ENCODE peak calls at places on chromosomes 16 and 17, in six cellular contexts. One of them, this sample, is unnamed.

GRCh38 chr16:22386976-22387375 is 12.6 kb upstream of the CDR2 start:
- DNase-seq in K562: no peak
- DNase-seq in GM12878: no peak
- DNase-seq in GM23338: no peak
- DNase-seq in H1: no peak
- DNase-seq in HCT116: no peak
- DNase-seq in this sample: peak

GRCh38 chr16:79795556-79795955 is 195.0 kb upstream of the MAF start:
- DNase-seq in K562: no peak
- DNase-seq in GM12878: no peak
- DNase-seq in GM23338: no peak
- DNase-seq in H1: no peak
- DNase-seq in HCT116: no peak
- DNase-seq in this sample: no peak

GRCh38 chr17:28041844-28042656 is 427 bp upstream of the NLK start:
- DNase-seq in K562: no peak
- DNase-seq in GM12878: no peak
- DNase-seq in GM23338: peak
- DNase-seq in H1: no peak
- DNase-seq in HCT116: no peak
- DNase-seq in this sample: no peak

GRCh38 chr16:71297252-71297651 is 8.1 kb upstream of the CMTR2 start:
- DNase-seq in K562: no peak
- DNase-seq in GM12878: no peak
- DNase-seq in GM23338: no peak
- DNase-seq in H1: no peak
- DNase-seq in HCT116: no peak
- DNase-seq in this sample: no peak

GRCh38 chr16:69917739-69918138 is 33.4 kb upstream of the CLEC18A start:
- DNase-seq in K562: no peak
- DNase-seq in GM12878: no peak
- DNase-seq in GM23338: peak
- DNase-seq in H1: peak
- DNase-seq in HCT116: no peak
- DNase-seq in this sample: peak

GRCh38 chr16:69886726-69887125 is 64.4 kb upstream of the CLEC18A start:
- DNase-seq in K562: no peak
- DNase-seq in GM12878: no peak
- DNase-seq in GM23338: no peak
- DNase-seq in H1: no peak
- DNase-seq in HCT116: no peak
- DNase-seq in this sample: no peak

GRCh38 chr16:85555549-85556455 is 57.3 kb upstream of the GSE1 start:
- DNase-seq in K562: peak
- DNase-seq in GM12878: no peak
- DNase-seq in GM23338: peak
- DNase-seq in H1: no peak
- DNase-seq in HCT116: no peak
- DNase-seq in this sample: no peak

GRCh38 chr17:57033296-57033695 is 51.8 kb upstream of the AKAP1 start:
- DNase-seq in K562: no peak
- DNase-seq in GM12878: no peak
- DNase-seq in GM23338: no peak
- DNase-seq in H1: no peak
- DNase-seq in HCT116: no peak
- DNase-seq in this sample: peak

GRCh38 chr17:73211745-73212144 is 18.9 kb downstream of the COG1 start:
- DNase-seq in K562: no peak
- DNase-seq in GM12878: no peak
- DNase-seq in GM23338: no peak
- DNase-seq in H1: no peak
- DNase-seq in HCT116: no peak
- DNase-seq in this sample: no peak

GRCh38 chr16:10312023-10312422 is 73.8 kb upstream of the ATF7IP2 start:
- DNase-seq in K562: no peak
- DNase-seq in GM12878: no peak
- DNase-seq in GM23338: no peak
- DNase-seq in H1: no peak
- DNase-seq in HCT116: no peak
- DNase-seq in this sample: no peak

GRCh38 chr16:88335150-88335685 is 47.5 kb upstream of the ZNF469 start:
- DNase-seq in K562: no peak
- DNase-seq in GM12878: no peak
- DNase-seq in GM23338: no peak
- DNase-seq in H1: no peak
- DNase-seq in HCT116: no peak
- DNase-seq in this sample: no peak

GRCh38 chr17:18859256-18859655 is 1.3 kb downstream of the PRPSAP2 start:
- DNase-seq in K562: no peak
- DNase-seq in GM12878: no peak
- DNase-seq in GM23338: no peak
- DNase-seq in H1: no peak
- DNase-seq in HCT116: no peak
- DNase-seq in this sample: no peak

GRCh38 chr16:55328611-55329569 is 4.9 kb downstream of the IRX6 start:
- DNase-seq in K562: no peak
- DNase-seq in GM12878: no peak
- DNase-seq in GM23338: peak
- DNase-seq in H1: no peak
- DNase-seq in HCT116: no peak
- DNase-seq in this sample: no peak
- TF ChIP-seq EZH2 in K562: no peak
- TF ChIP-seq EZH2 in GM12878: no peak
- TF ChIP-seq EZH2 in GM23338: peak
- TF ChIP-seq EZH2 in H1: peak
- TF ChIP-seq EZH2 in HCT116: no peak
- TF ChIP-seq EZH2 in this sample: no peak

GRCh38 chr17:77097772-77098171 is 43.0 kb upstream of the SEC14L1 start:
- DNase-seq in K562: no peak
- DNase-seq in GM12878: no peak
- DNase-seq in GM23338: no peak
- DNase-seq in H1: no peak
- DNase-seq in HCT116: no peak
- DNase-seq in this sample: no peak

GRCh38 chr17:77096570-77097214 is 44.1 kb upstream of the SEC14L1 start:
- DNase-seq in K562: no peak
- DNase-seq in GM12878: no peak
- DNase-seq in GM23338: peak
- DNase-seq in H1: no peak
- DNase-seq in HCT116: peak
- DNase-seq in this sample: peak

GRCh38 chr17:77098884-77099545 is 41.8 kb upstream of the SEC14L1 start:
- DNase-seq in K562: no peak
- DNase-seq in GM12878: no peak
- DNase-seq in GM23338: no peak
- DNase-seq in H1: no peak
- DNase-seq in HCT116: no peak
- DNase-seq in this sample: no peak

GRCh38 chr17:77101521-77102410 is 39.0 kb upstream of the SEC14L1 start:
- DNase-seq in K562: no peak
- DNase-seq in GM12878: no peak
- DNase-seq in GM23338: no peak
- DNase-seq in H1: no peak
- DNase-seq in HCT116: no peak
- DNase-seq in this sample: no peak

GRCh38 chr17:77100009-77100408 is 40.8 kb upstream of the SEC14L1 start:
- DNase-seq in K562: no peak
- DNase-seq in GM12878: no peak
- DNase-seq in GM23338: no peak
- DNase-seq in H1: no peak
- DNase-seq in HCT116: no peak
- DNase-seq in this sample: no peak
- TF ChIP-seq POLR2AphosphoS5 in K562: no peak
- TF ChIP-seq POLR2AphosphoS5 in GM12878: no peak
- TF ChIP-seq POLR2AphosphoS5 in GM23338: no peak
- TF ChIP-seq POLR2AphosphoS5 in H1: no peak
- TF ChIP-seq POLR2AphosphoS5 in HCT116: no peak
- TF ChIP-seq POLR2AphosphoS5 in this sample: no peak

GRCh38 chr17:76239538-76240274 is 587 bp downstream of the RNF157 start:
- DNase-seq in K562: no peak
- DNase-seq in GM12878: no peak
- DNase-seq in GM23338: peak
- DNase-seq in H1: no peak
- DNase-seq in HCT116: no peak
- DNase-seq in this sample: no peak
- TF ChIP-seq EZH2 in K562: no peak
- TF ChIP-seq EZH2 in GM12878: no peak
- TF ChIP-seq EZH2 in GM23338: peak
- TF ChIP-seq EZH2 in H1: peak
- TF ChIP-seq EZH2 in HCT116: no peak
- TF ChIP-seq EZH2 in this sample: peak

GRCh38 chr17:1919206-1919605 is 89.4 kb downstream of the RPA1 start:
- DNase-seq in K562: no peak
- DNase-seq in GM12878: no peak
- DNase-seq in GM23338: no peak
- DNase-seq in H1: no peak
- DNase-seq in HCT116: no peak
- DNase-seq in this sample: no peak

GRCh38 chr17:1916963-1917715 is 87.3 kb downstream of the RPA1 start:
- DNase-seq in K562: no peak
- DNase-seq in GM12878: no peak
- DNase-seq in GM23338: no peak
- DNase-seq in H1: no peak
- DNase-seq in HCT116: no peak
- DNase-seq in this sample: no peak

GRCh38 chr17:1918346-1919021 is 88.7 kb downstream of the RPA1 start:
- DNase-seq in K562: no peak
- DNase-seq in GM12878: no peak
- DNase-seq in GM23338: no peak
- DNase-seq in H1: no peak
- DNase-seq in HCT116: no peak
- DNase-seq in this sample: no peak

GRCh38 chr17:1916339-1916738 is 86.5 kb downstream of the RPA1 start:
- DNase-seq in K562: no peak
- DNase-seq in GM12878: no peak
- DNase-seq in GM23338: no peak
- DNase-seq in H1: no peak
- DNase-seq in HCT116: no peak
- DNase-seq in this sample: no peak

DNA sequence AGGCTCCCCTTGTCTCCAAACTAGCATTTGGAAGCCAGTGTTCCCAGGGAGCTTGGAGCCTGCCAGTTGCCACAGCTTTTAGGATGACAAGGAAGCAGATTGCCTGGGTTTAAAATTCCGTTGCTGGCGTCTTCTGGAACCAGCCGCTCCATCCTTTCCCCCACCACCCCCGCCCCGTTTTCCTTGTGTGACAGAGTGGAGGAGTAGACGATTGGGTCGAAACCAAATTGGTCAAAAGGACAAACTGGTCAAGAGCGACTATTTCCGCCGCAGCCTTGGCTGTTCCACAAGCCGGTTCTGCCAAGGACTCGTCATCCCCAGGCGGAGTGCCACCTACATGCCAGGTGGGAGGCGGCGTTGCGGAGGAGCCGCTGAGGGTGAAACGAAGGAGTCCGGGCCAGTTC is 91.1 kb downstream of the RPA1 start:
- DNase-seq in K562: no peak
- DNase-seq in GM12878: no peak
- DNase-seq in GM23338: no peak
- DNase-seq in H1: no peak
- DNase-seq in HCT116: no peak
- DNase-seq in this sample: no peak
- TF ChIP-seq POLR2AphosphoS5 in K562: no peak
- TF ChIP-seq POLR2AphosphoS5 in GM12878: no peak
- TF ChIP-seq POLR2AphosphoS5 in GM23338: no peak
- TF ChIP-seq POLR2AphosphoS5 in H1: no peak
- TF ChIP-seq POLR2AphosphoS5 in HCT116: no peak
- TF ChIP-seq POLR2AphosphoS5 in this sample: no peak

GRCh38 chr17:48610282-48611211 is at the start of gene HOXB7:
- DNase-seq in K562: peak
- DNase-seq in GM12878: no peak
- DNase-seq in GM23338: peak
- DNase-seq in H1: no peak
- DNase-seq in HCT116: no peak
- DNase-seq in this sample: peak
- TF ChIP-seq EZH2 in K562: no peak
- TF ChIP-seq EZH2 in GM12878: no peak
- TF ChIP-seq EZH2 in GM23338: peak
- TF ChIP-seq EZH2 in H1: peak
- TF ChIP-seq EZH2 in HCT116: no peak
- TF ChIP-seq EZH2 in this sample: no peak

GRCh38 chr16:74169687-74170522 is 126.7 kb upstream of the PSMD7 start:
- DNase-seq in K562: no peak
- DNase-seq in GM12878: no peak
- DNase-seq in GM23338: no peak
- DNase-seq in H1: no peak
- DNase-seq in HCT116: no peak
- DNase-seq in this sample: peak
- TF ChIP-seq POLR2AphosphoS5 in K562: no peak
- TF ChIP-seq POLR2AphosphoS5 in GM12878: no peak
- TF ChIP-seq POLR2AphosphoS5 in GM23338: no peak
- TF ChIP-seq POLR2AphosphoS5 in H1: no peak
- TF ChIP-seq POLR2AphosphoS5 in HCT116: no peak
- TF ChIP-seq POLR2AphosphoS5 in this sample: no peak

DNA sequence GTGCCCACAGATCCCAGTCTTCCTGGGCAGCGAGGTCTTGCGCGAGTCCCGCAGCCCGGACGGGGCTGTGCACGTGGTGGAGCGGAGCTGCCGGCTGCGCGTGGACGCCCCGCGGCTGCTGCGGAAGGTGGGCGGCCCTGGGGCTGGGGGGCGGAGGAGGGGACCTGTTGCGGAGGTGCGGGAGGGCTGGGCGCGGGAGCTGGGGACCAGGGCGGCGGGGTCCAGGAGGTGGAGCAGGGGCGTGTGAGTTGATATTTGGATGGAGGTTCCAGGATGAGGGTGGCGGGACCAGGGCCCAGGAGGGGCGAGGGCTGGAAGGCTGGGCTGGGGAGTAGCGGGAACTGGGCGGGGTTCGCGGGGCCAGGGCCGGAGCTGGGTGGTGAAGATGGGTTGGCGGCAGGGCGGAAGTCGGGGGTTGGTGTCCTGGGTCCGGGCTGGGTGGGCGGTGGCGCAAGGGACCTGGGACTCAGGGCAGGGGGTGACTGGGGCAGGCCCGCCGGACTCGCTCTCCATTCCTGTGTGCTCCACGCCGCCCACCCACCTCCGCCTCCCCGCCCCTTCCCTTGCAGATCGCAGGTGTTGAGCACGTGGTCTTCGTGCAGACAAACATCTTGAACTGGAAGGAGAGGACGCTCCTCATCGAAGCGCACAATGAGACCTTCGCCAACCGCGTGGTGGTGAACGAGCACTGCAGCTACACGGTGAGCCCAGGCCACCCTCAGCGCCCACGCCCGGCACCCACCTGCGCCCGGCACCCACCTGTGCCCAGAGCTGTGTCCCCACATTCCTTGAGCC is 29.6 kb downstream of the SEC14L5 start:
- DNase-seq in K562: peak
- DNase-seq in GM12878: no peak
- DNase-seq in GM23338: peak
- DNase-seq in H1: no peak
- DNase-seq in HCT116: no peak
- DNase-seq in this sample: no peak
- TF ChIP-seq EZH2 in K562: no peak
- TF ChIP-seq EZH2 in GM12878: no peak
- TF ChIP-seq EZH2 in GM23338: no peak
- TF ChIP-seq EZH2 in H1: no peak
- TF ChIP-seq EZH2 in HCT116: no peak
- TF ChIP-seq EZH2 in this sample: no peak